ENCODE peak calls at places on chromosome 11, in four cellular contexts. One of them, this sample, is unnamed.

GRCh38 chr11:118610220-118610772 is 2.9 kb downstream of the PHLDB1 start:
- DNase-seq in activated T-cell treated with anti-CD3 and anti-CD28 coated beads, Interleukin-2, amount 50 U/mL, for 4 hours: no peak
- DNase-seq in ACHN: no peak
- DNase-seq in PC-3: no peak
- DNase-seq in this sample: peak

GRCh38 chr11:119479685-119480275 is 56.8 kb upstream of the THY1 start:
- DNase-seq in ACHN: no peak
- DNase-seq in activated T-cell treated with anti-CD3 and anti-CD28 coated beads, Interleukin-2, amount 50 U/mL, for 4 hours: no peak
- DNase-seq in PC-3: peak
- DNase-seq in this sample: peak

GRCh38 chr11:76408171-76408965 is 27.2 kb downstream of the GVQW3 start:
- DNase-seq in PC-3: no peak
- DNase-seq in activated T-cell treated with anti-CD3 and anti-CD28 coated beads, Interleukin-2, amount 50 U/mL, for 4 hours: no peak
- DNase-seq in ACHN: peak
- DNase-seq in this sample: peak

GRCh38 chr11:113322158-113322557 is 7.8 kb downstream of the TTC12 start:
- DNase-seq in PC-3: no peak
- DNase-seq in ACHN: no peak
- DNase-seq in activated T-cell treated with anti-CD3 and anti-CD28 coated beads, Interleukin-2, amount 50 U/mL, for 4 hours: no peak
- DNase-seq in this sample: no peak

GRCh38 chr11:122843281-122844150 is 5.2 kb downstream of the CRTAM start:
- DNase-seq in activated T-cell treated with anti-CD3 and anti-CD28 coated beads, Interleukin-2, amount 50 U/mL, for 4 hours: peak
- DNase-seq in PC-3: no peak
- DNase-seq in ACHN: no peak
- DNase-seq in this sample: peak

GRCh38 chr11:22340803-22341581 is 2.8 kb downstream of the SLC17A6 start:
- DNase-seq in PC-3: no peak
- DNase-seq in activated T-cell treated with anti-CD3 and anti-CD28 coated beads, Interleukin-2, amount 50 U/mL, for 4 hours: no peak
- DNase-seq in ACHN: no peak
- DNase-seq in this sample: peak

GRCh38 chr11:16279524-16279923 is 76.8 kb downstream of the SOX6 start:
- DNase-seq in activated T-cell treated with anti-CD3 and anti-CD28 coated beads, Interleukin-2, amount 50 U/mL, for 4 hours: no peak
- DNase-seq in PC-3: no peak
- DNase-seq in ACHN: no peak
- DNase-seq in this sample: no peak

GRCh38 chr11:50170115-50170514 is 137.4 kb downstream of the OR4C45 start:
- DNase-seq in ACHN: no peak
- DNase-seq in activated T-cell treated with anti-CD3 and anti-CD28 coated beads, Interleukin-2, amount 50 U/mL, for 4 hours: no peak
- DNase-seq in PC-3: no peak
- DNase-seq in this sample: no peak

This sample was measured in endodermal cell.